ENCODE peak calls at places on chromosomes 11 and 22, in six cellular contexts. One of them, this sample, is unnamed.

GRCh38 chr22:46000081-46001027 is 23.4 kb upstream of the WNT7B start:
- DNase-seq in GM12865: no peak
- DNase-seq in neural crest cell: no peak
- DNase-seq in activated CD8-positive, alpha-beta T cell treated with anti-CD3 and anti-CD28 coated beads for 36 hours: peak; percentile 0
- DNase-seq in endothelial cell: no peak
- DNase-seq in ovary: no peak
- DNase-seq in this sample: no peak

GRCh38 chr11:43504316-43504950 is 145.7 kb downstream of the TTC17 start:
- DNase-seq in GM12865: peak; percentile 29
- DNase-seq in ovary: peak; percentile 44
- DNase-seq in neural crest cell: peak; percentile 16
- DNase-seq in endothelial cell: peak; percentile 35
- DNase-seq in activated CD8-positive, alpha-beta T cell treated with anti-CD3 and anti-CD28 coated beads for 36 hours: peak; percentile 11
- DNase-seq in this sample: peak; percentile 51

GRCh38 chr11:130785376-130786110 is 130.7 kb downstream of the SNX19 start:
- DNase-seq in GM12865: peak; percentile 57
- DNase-seq in endothelial cell: no peak
- DNase-seq in ovary: no peak
- DNase-seq in neural crest cell: no peak
- DNase-seq in activated CD8-positive, alpha-beta T cell treated with anti-CD3 and anti-CD28 coated beads for 36 hours: no peak
- DNase-seq in this sample: no peak

GRCh38 chr11:17851697-17852096 is 117.1 kb downstream of the KCNC1 start:
- DNase-seq in activated CD8-positive, alpha-beta T cell treated with anti-CD3 and anti-CD28 coated beads for 36 hours: no peak
- DNase-seq in ovary: no peak
- DNase-seq in GM12865: no peak
- DNase-seq in neural crest cell: no peak
- DNase-seq in endothelial cell: no peak
- DNase-seq in this sample: no peak

GRCh38 chr22:41844513-41844912 is 11.6 kb downstream of the SREBF2 start:
- DNase-seq in ovary: no peak
- DNase-seq in GM12865: no peak
- DNase-seq in activated CD8-positive, alpha-beta T cell treated with anti-CD3 and anti-CD28 coated beads for 36 hours: no peak
- DNase-seq in endothelial cell: no peak
- DNase-seq in neural crest cell: no peak
- DNase-seq in this sample: no peak

GRCh38 chr11:95559899-95560298 is 229.7 kb downstream of the FAM76B start:
- DNase-seq in GM12865: no peak
- DNase-seq in endothelial cell: no peak
- DNase-seq in neural crest cell: no peak
- DNase-seq in ovary: no peak
- DNase-seq in activated CD8-positive, alpha-beta T cell treated with anti-CD3 and anti-CD28 coated beads for 36 hours: no peak
- DNase-seq in this sample: no peak

GRCh38 chr11:86735462-86736302 is 63.3 kb upstream of the ME3 start:
- DNase-seq in GM12865: no peak
- DNase-seq in activated CD8-positive, alpha-beta T cell treated with anti-CD3 and anti-CD28 coated beads for 36 hours: no peak
- DNase-seq in neural crest cell: no peak
- DNase-seq in ovary: no peak
- DNase-seq in endothelial cell: no peak
- DNase-seq in this sample: no peak

GRCh38 chr22:17829691-17830040 is 55.4 kb upstream of the BID start:
- DNase-seq in GM12865: no peak
- DNase-seq in neural crest cell: no peak
- DNase-seq in activated CD8-positive, alpha-beta T cell treated with anti-CD3 and anti-CD28 coated beads for 36 hours: no peak
- DNase-seq in ovary: no peak
- DNase-seq in endothelial cell: no peak
- DNase-seq in this sample: no peak

GRCh38 chr22:19896665-19897355 is 42.1 kb upstream of the GNB1L start:
- DNase-seq in activated CD8-positive, alpha-beta T cell treated with anti-CD3 and anti-CD28 coated beads for 36 hours: peak; percentile 70
- DNase-seq in GM12865: no peak
- DNase-seq in neural crest cell: no peak
- DNase-seq in ovary: no peak
- DNase-seq in endothelial cell: no peak
- DNase-seq in this sample: no peak

GRCh38 chr11:112513936-112514716 is 253.5 kb upstream of the PLET1 start:
- DNase-seq in GM12865: no peak
- DNase-seq in neural crest cell: peak; percentile 22
- DNase-seq in activated CD8-positive, alpha-beta T cell treated with anti-CD3 and anti-CD28 coated beads for 36 hours: no peak
- DNase-seq in endothelial cell: no peak
- DNase-seq in ovary: no peak
- DNase-seq in this sample: no peak

GRCh38 chr11:116457336-116458007 is 315.3 kb downstream of the BUD13 start:
- DNase-seq in activated CD8-positive, alpha-beta T cell treated with anti-CD3 and anti-CD28 coated beads for 36 hours: no peak
- DNase-seq in endothelial cell: no peak
- DNase-seq in neural crest cell: no peak
- DNase-seq in GM12865: no peak
- DNase-seq in ovary: no peak
- DNase-seq in this sample: no peak

GRCh38 chr22:41499624-41500280 is 30.8 kb downstream of the ACO2 start:
- DNase-seq in endothelial cell: no peak
- DNase-seq in ovary: no peak
- DNase-seq in neural crest cell: no peak
- DNase-seq in activated CD8-positive, alpha-beta T cell treated with anti-CD3 and anti-CD28 coated beads for 36 hours: no peak
- DNase-seq in GM12865: no peak
- DNase-seq in this sample: no peak

GRCh38 chr22:49367016-49367697 is 460.5 kb downstream of the BRD1 start:
- DNase-seq in neural crest cell: no peak
- DNase-seq in activated CD8-positive, alpha-beta T cell treated with anti-CD3 and anti-CD28 coated beads for 36 hours: no peak
- DNase-seq in GM12865: no peak
- DNase-seq in ovary: no peak
- DNase-seq in endothelial cell: peak; percentile 4
- DNase-seq in this sample: no peak

GRCh38 chr22:40107756-40108437 is 69.8 kb upstream of the TNRC6B start:
- DNase-seq in activated CD8-positive, alpha-beta T cell treated with anti-CD3 and anti-CD28 coated beads for 36 hours: peak; percentile 65
- DNase-seq in GM12865: no peak
- DNase-seq in ovary: no peak
- DNase-seq in endothelial cell: no peak
- DNase-seq in neural crest cell: no peak
- DNase-seq in this sample: no peak

GRCh38 chr11:27390959-27391326 is 27.9 kb upstream of the CCDC34 start:
- DNase-seq in GM12865: no peak
- DNase-seq in activated CD8-positive, alpha-beta T cell treated with anti-CD3 and anti-CD28 coated beads for 36 hours: no peak
- DNase-seq in neural crest cell: no peak
- DNase-seq in endothelial cell: no peak
- DNase-seq in ovary: no peak
- DNase-seq in this sample: no peak

GRCh38 chr22:42994917-42995562 is 19.9 kb downstream of the PACSIN2 start:
- DNase-seq in neural crest cell: no peak
- DNase-seq in ovary: no peak
- DNase-seq in activated CD8-positive, alpha-beta T cell treated with anti-CD3 and anti-CD28 coated beads for 36 hours: no peak
- DNase-seq in GM12865: peak; percentile 63
- DNase-seq in endothelial cell: no peak
- DNase-seq in this sample: peak; percentile 33

GRCh38 chr11:326842-327580 is 6.4 kb upstream of the IFITM3 start:
- DNase-seq in endothelial cell: peak; percentile 56
- DNase-seq in GM12865: peak; percentile 94
- DNase-seq in activated CD8-positive, alpha-beta T cell treated with anti-CD3 and anti-CD28 coated beads for 36 hours: peak; percentile 94
- DNase-seq in neural crest cell: no peak
- DNase-seq in ovary: peak; percentile 86
- DNase-seq in this sample: peak; percentile 83

DNA sequence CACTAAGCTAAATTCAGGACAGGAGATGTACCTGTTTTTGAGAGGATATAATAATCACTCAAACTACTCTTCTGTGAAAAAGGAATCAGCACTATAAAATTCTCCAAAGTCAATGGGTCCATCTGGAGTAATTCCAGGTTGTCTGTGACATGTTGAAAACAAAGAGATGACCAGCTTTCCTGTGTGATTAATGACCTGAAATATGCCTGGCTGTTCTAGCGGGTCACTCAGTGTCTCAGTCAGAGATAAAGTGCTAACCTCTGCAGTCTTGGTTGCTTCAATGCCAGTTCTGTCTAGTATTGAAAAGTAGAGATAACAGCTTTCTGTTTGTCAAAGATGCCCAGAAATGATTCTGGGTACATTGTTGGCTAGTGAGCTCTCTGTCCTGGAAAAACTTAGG is 722.6 kb upstream of the TENM4 start:
- DNase-seq in endothelial cell: no peak
- DNase-seq in ovary: no peak
- DNase-seq in GM12865: no peak
- DNase-seq in activated CD8-positive, alpha-beta T cell treated with anti-CD3 and anti-CD28 coated beads for 36 hours: no peak
- DNase-seq in neural crest cell: no peak
- DNase-seq in this sample: no peak
- TF ChIP-seq CTCF in endothelial cell: no peak
- TF ChIP-seq CTCF in ovary: no peak
- TF ChIP-seq CTCF in GM12865: no peak
- TF ChIP-seq CTCF in activated CD8-positive, alpha-beta T cell treated with anti-CD3 and anti-CD28 coated beads for 36 hours: no peak
- TF ChIP-seq CTCF in neural crest cell: no peak
- TF ChIP-seq CTCF in this sample: no peak

GRCh38 chr22:29766632-29767288 is at the start of gene ZMAT5:
- DNase-seq in GM12865: peak; percentile 99
- DNase-seq in activated CD8-positive, alpha-beta T cell treated with anti-CD3 and anti-CD28 coated beads for 36 hours: peak; percentile 96
- DNase-seq in ovary: peak; percentile 90
- DNase-seq in neural crest cell: peak; percentile 86
- DNase-seq in endothelial cell: peak; percentile 86
- DNase-seq in this sample: peak; percentile 95
- TF ChIP-seq CTCF in GM12865: no peak
- TF ChIP-seq CTCF in activated CD8-positive, alpha-beta T cell treated with anti-CD3 and anti-CD28 coated beads for 36 hours: no peak
- TF ChIP-seq CTCF in ovary: no peak
- TF ChIP-seq CTCF in neural crest cell: no peak
- TF ChIP-seq CTCF in endothelial cell: no peak
- TF ChIP-seq CTCF in this sample: no peak

GRCh38 chr11:15988693-15989231 is 367.6 kb downstream of the SOX6 start:
- DNase-seq in activated CD8-positive, alpha-beta T cell treated with anti-CD3 and anti-CD28 coated beads for 36 hours: no peak
- DNase-seq in neural crest cell: peak; percentile 18
- DNase-seq in endothelial cell: peak; percentile 32
- DNase-seq in ovary: no peak
- DNase-seq in GM12865: no peak
- DNase-seq in this sample: no peak
- TF ChIP-seq CTCF in activated CD8-positive, alpha-beta T cell treated with anti-CD3 and anti-CD28 coated beads for 36 hours: no peak
- TF ChIP-seq CTCF in neural crest cell: peak; percentile 60
- TF ChIP-seq CTCF in endothelial cell: peak; percentile 64
- TF ChIP-seq CTCF in ovary: no peak
- TF ChIP-seq CTCF in GM12865: peak; percentile 14
- TF ChIP-seq CTCF in this sample: no peak

DNA sequence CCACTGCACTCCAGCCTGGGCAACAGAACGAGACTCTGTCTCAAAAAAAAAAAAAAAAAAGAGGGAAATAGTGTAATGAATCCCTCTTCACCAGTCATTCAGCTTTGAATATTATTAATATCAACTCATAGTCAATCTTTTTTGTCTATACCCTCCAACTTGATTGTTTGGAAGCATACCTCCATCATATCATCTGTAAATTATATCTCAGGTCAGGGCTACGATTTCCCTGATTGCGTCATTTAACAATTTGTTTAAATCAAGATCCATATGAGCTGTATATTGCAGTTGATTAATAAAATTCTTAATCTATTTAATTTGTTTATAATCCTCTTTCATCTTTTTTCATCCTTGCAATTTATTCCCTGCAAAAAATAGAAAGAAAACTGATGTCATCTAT is 60.1 kb downstream of the USP47 start:
- DNase-seq in activated CD8-positive, alpha-beta T cell treated with anti-CD3 and anti-CD28 coated beads for 36 hours: no peak
- DNase-seq in endothelial cell: no peak
- DNase-seq in GM12865: no peak
- DNase-seq in ovary: no peak
- DNase-seq in neural crest cell: no peak
- DNase-seq in this sample: no peak
- TF ChIP-seq CTCF in activated CD8-positive, alpha-beta T cell treated with anti-CD3 and anti-CD28 coated beads for 36 hours: no peak
- TF ChIP-seq CTCF in endothelial cell: no peak
- TF ChIP-seq CTCF in GM12865: no peak
- TF ChIP-seq CTCF in ovary: no peak
- TF ChIP-seq CTCF in neural crest cell: no peak
- TF ChIP-seq CTCF in this sample: no peak

DNA sequence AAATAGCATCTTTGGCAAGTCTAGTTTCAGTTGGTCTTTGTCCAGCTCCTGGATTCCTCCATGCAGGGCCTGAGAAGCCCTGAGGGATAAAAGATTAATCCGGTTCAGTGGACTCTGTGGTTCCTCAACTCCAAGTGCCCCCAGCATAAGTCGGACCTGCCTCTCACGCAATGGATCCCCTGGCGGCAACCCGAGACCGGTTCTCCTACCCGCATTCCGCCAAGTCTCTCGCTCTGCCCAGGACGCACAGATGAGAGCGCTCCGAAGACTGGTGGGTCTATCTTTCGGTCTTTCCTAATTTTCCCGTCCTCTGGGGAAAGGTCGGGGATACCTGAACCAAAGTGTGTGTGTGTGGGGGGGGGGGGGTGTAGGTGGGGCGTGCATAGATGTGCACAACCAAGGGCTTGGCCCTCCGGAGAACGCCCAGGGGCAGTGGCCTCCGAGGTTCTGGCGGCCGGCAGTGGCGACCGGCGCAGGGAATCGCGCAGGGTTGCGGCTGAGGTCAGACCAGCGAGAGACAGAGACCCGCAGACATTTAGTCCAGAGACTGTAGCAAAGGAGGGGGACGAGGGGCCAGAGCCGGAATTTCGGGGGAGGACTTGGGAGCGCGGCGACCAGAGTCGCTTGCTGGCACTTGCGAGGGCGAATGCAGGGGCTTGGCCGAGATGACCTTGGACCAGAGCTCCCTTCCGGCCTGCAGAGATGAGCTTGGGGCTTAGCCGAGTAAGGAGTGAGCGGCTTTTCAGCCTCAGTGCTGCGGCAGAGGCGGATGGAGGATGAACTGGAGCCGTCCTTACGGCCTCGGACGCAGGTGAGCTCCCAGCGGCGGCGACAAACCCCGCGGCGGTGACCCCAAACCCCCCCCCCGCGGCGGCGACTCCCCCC is 712 bp upstream of the SLC2A11 start:
- DNase-seq in neural crest cell: peak; percentile 53
- DNase-seq in ovary: peak; percentile 68
- DNase-seq in endothelial cell: peak; percentile 41
- DNase-seq in GM12865: peak; percentile 63
- DNase-seq in activated CD8-positive, alpha-beta T cell treated with anti-CD3 and anti-CD28 coated beads for 36 hours: peak; percentile 40
- DNase-seq in this sample: no peak
- TF ChIP-seq CTCF in neural crest cell: peak; percentile 31
- TF ChIP-seq CTCF in ovary: no peak
- TF ChIP-seq CTCF in endothelial cell: no peak
- TF ChIP-seq CTCF in GM12865: no peak
- TF ChIP-seq CTCF in activated CD8-positive, alpha-beta T cell treated with anti-CD3 and anti-CD28 coated beads for 36 hours: no peak
- TF ChIP-seq CTCF in this sample: no peak

GRCh38 chr11:82980947-82981346 is 79.4 kb downstream of the DDIAS start:
- DNase-seq in endothelial cell: no peak
- DNase-seq in neural crest cell: no peak
- DNase-seq in activated CD8-positive, alpha-beta T cell treated with anti-CD3 and anti-CD28 coated beads for 36 hours: no peak
- DNase-seq in GM12865: no peak
- DNase-seq in ovary: no peak
- DNase-seq in this sample: no peak
- TF ChIP-seq CTCF in endothelial cell: no peak
- TF ChIP-seq CTCF in neural crest cell: no peak
- TF ChIP-seq CTCF in activated CD8-positive, alpha-beta T cell treated with anti-CD3 and anti-CD28 coated beads for 36 hours: no peak
- TF ChIP-seq CTCF in GM12865: no peak
- TF ChIP-seq CTCF in ovary: no peak
- TF ChIP-seq CTCF in this sample: no peak

DNA sequence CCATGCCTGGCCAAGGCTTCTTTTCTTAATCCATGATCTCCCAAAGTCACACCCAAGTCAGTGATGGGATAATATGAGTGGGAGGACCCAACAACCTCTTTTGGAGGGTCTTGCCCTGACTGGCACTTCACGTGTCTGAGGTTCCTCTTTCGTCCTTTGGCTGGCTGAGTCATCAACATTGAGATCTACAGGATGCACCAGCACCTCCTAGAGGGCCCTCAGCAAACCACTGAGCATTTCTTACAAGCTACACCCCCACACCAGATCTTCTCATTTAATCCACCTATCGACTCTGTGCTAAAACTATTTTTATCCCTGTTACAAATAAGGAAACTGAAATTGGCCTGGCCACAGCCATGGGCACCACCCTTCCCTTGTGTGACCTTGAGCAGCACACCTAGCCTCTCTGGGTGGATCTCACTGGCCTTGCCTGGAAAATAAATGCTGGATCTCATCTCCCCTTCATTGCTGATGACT is 63.4 kb downstream of the FLI1 start:
- DNase-seq in ovary: no peak
- DNase-seq in GM12865: peak; percentile 96
- DNase-seq in endothelial cell: no peak
- DNase-seq in activated CD8-positive, alpha-beta T cell treated with anti-CD3 and anti-CD28 coated beads for 36 hours: peak; percentile 88
- DNase-seq in neural crest cell: no peak
- DNase-seq in this sample: peak; percentile 86
- TF ChIP-seq CTCF in ovary: no peak
- TF ChIP-seq CTCF in GM12865: peak; percentile 82
- TF ChIP-seq CTCF in endothelial cell: no peak
- TF ChIP-seq CTCF in activated CD8-positive, alpha-beta T cell treated with anti-CD3 and anti-CD28 coated beads for 36 hours: peak; percentile 70
- TF ChIP-seq CTCF in neural crest cell: no peak
- TF ChIP-seq CTCF in this sample: peak; percentile 58